ENCODE peak calls at places on chromosomes 3 and 15, in five cellular contexts. One of them, this sample, is unnamed.

GRCh38 chr3:52352566-52352965 is 36.4 kb downstream of the DNAH1 start:
- DNase-seq in A549: no peak
- DNase-seq in AG09319: no peak
- DNase-seq in naive thymus-derived CD8-positive, alpha-beta T cell: no peak
- DNase-seq in amniotic epithelial cell: no peak
- DNase-seq in this sample: no peak

GRCh38 chr15:98525625-98526024 is 122.7 kb upstream of the IGF1R start:
- DNase-seq in A549: no peak
- DNase-seq in AG09319: no peak
- DNase-seq in naive thymus-derived CD8-positive, alpha-beta T cell: no peak
- DNase-seq in amniotic epithelial cell: peak; percentile 16
- DNase-seq in this sample: no peak

GRCh38 chr3:187735837-187736236 is 9.4 kb downstream of the BCL6 start:
- DNase-seq in amniotic epithelial cell: no peak
- DNase-seq in naive thymus-derived CD8-positive, alpha-beta T cell: no peak
- DNase-seq in A549: no peak
- DNase-seq in AG09319: no peak
- DNase-seq in this sample: no peak

GRCh38 chr15:70095387-70096214 is 2.1 kb downstream of the TLE3 start:
- DNase-seq in AG09319: no peak
- DNase-seq in A549: no peak
- DNase-seq in amniotic epithelial cell: no peak
- DNase-seq in naive thymus-derived CD8-positive, alpha-beta T cell: peak; percentile 50
- DNase-seq in this sample: no peak

GRCh38 chr3:36446230-36446629 is 65.9 kb downstream of the STAC start:
- DNase-seq in AG09319: no peak
- DNase-seq in naive thymus-derived CD8-positive, alpha-beta T cell: no peak
- DNase-seq in amniotic epithelial cell: no peak
- DNase-seq in A549: no peak
- DNase-seq in this sample: no peak

GRCh38 chr3:47416041-47416440 is 35.2 kb downstream of the PTPN23 start:
- DNase-seq in AG09319: no peak
- DNase-seq in naive thymus-derived CD8-positive, alpha-beta T cell: no peak
- DNase-seq in A549: no peak
- DNase-seq in amniotic epithelial cell: no peak
- DNase-seq in this sample: no peak

GRCh38 chr3:264394-265156 is 68.0 kb downstream of the CHL1 start:
- DNase-seq in amniotic epithelial cell: peak; percentile 83
- DNase-seq in naive thymus-derived CD8-positive, alpha-beta T cell: no peak
- DNase-seq in AG09319: peak; percentile 4
- DNase-seq in A549: peak; percentile 91
- DNase-seq in this sample: no peak

GRCh38 chr15:97995881-97996603 is 35.5 kb downstream of the ARRDC4 start:
- DNase-seq in AG09319: no peak
- DNase-seq in naive thymus-derived CD8-positive, alpha-beta T cell: no peak
- DNase-seq in A549: peak; percentile 36
- DNase-seq in amniotic epithelial cell: no peak
- DNase-seq in this sample: no peak

GRCh38 chr3:188126271-188126670 is 27.7 kb upstream of the LPP start:
- DNase-seq in AG09319: no peak
- DNase-seq in A549: no peak
- DNase-seq in naive thymus-derived CD8-positive, alpha-beta T cell: no peak
- DNase-seq in amniotic epithelial cell: no peak
- DNase-seq in this sample: no peak

GRCh38 chr3:94226058-94226457 is 163.2 kb downstream of the NSUN3 start:
- DNase-seq in naive thymus-derived CD8-positive, alpha-beta T cell: no peak
- DNase-seq in AG09319: no peak
- DNase-seq in amniotic epithelial cell: peak; percentile 53
- DNase-seq in A549: no peak
- DNase-seq in this sample: no peak

GRCh38 chr3:118987466-118987865 is 47.2 kb downstream of the IGSF11 start:
- DNase-seq in A549: no peak
- DNase-seq in naive thymus-derived CD8-positive, alpha-beta T cell: no peak
- DNase-seq in amniotic epithelial cell: peak; percentile 10
- DNase-seq in AG09319: no peak
- DNase-seq in this sample: no peak

GRCh38 chr15:22956980-22957264 is 23.2 kb downstream of the CYFIP1 start:
- DNase-seq in amniotic epithelial cell: no peak
- DNase-seq in A549: no peak
- DNase-seq in naive thymus-derived CD8-positive, alpha-beta T cell: no peak
- DNase-seq in AG09319: no peak
- DNase-seq in this sample: no peak

GRCh38 chr15:68407141-68407885 is 24.6 kb downstream of the ITGA11 start:
- DNase-seq in A549: no peak
- DNase-seq in AG09319: no peak
- DNase-seq in naive thymus-derived CD8-positive, alpha-beta T cell: peak; percentile 10
- DNase-seq in amniotic epithelial cell: peak; percentile 84
- DNase-seq in this sample: no peak

This sample was measured in pulmonary artery endothelial cell.